ENCODE peak calls at places on chromosomes 11 and 22, in ten cellular contexts. B, R, X, P, K, N, A, D, J and S are unnamed samples.

GRCh38 chr11:79116600-79116999 is 324.2 kb downstream of the TENM4 start:
- DNase-seq in B (no peak), R (no peak), X (no peak), P (no peak), K (no peak), N (no peak), A (no peak), D (no peak), J (no peak), S (no peak)

GRCh38 chr22:29715240-29715639 is 4.6 kb upstream of the CABP7 start:
- DNase-seq in B (no peak), R (no peak), X (no peak), P (no peak), K (no peak), N (no peak), A (no peak), D (no peak), J (no peak), S (no peak)

GRCh38 chr11:120089036-120090001 is 48.6 kb downstream of the TRIM29 start:
- DNase-seq in B (no peak), R (peak; percentile 63), X (no peak), P (no peak), K (peak; percentile 17), N (no peak), A (no peak), D (no peak), J (no peak), S (no peak)

GRCh38 chr11:118636569-118637290 is 29.3 kb downstream of the PHLDB1 start:
- DNase-seq in B (no peak), R (no peak), X (no peak), P (no peak), K (no peak), N (no peak), A (no peak), D (no peak), J (no peak), S (no peak)

GRCh38 chr11:2816941-2817421 is 68.6 kb downstream of the CDKN1C start:
- DNase-seq in B (no peak), R (no peak), X (peak; percentile 30), P (peak; percentile 82), K (peak; percentile 61), N (peak; percentile 85), A (no peak), D (no peak), J (no peak), S (no peak)

GRCh38 chr11:128624269-128625170 is 37.2 kb upstream of the ETS1 start:
- DNase-seq in B (no peak), R (no peak), X (peak; percentile 61), P (no peak), K (no peak), N (no peak), A (peak; percentile 69), D (no peak), J (peak; percentile 57), S (no peak)

GRCh38 chr11:92224394-92225205 is at the start of gene FAT3:
- DNase-seq in B (peak; percentile 71), R (no peak), X (peak; percentile 39), P (peak; percentile 68), K (peak; percentile 63), N (peak; percentile 70), A (no peak), D (no peak), J (no peak), S (no peak)

GRCh38 chr22:47605441-47605840 is 843.0 kb downstream of the TBC1D22A start:
- DNase-seq in B (no peak), R (no peak), X (no peak), P (peak; percentile 39), K (peak; percentile 29), N (no peak), A (no peak), D (no peak), J (no peak), S (no peak)

GRCh38 chr11:82771781-82772180 is 38.1 kb upstream of the FAM181B start:
- DNase-seq in B (no peak), R (no peak), X (no peak), P (no peak), K (no peak), N (no peak), A (no peak), D (peak; percentile 92), J (no peak), S (no peak)

GRCh38 chr11:82775218-82775617 is 41.6 kb upstream of the FAM181B start:
- DNase-seq in B (no peak), R (no peak), X (no peak), P (no peak), K (no peak), N (no peak), A (no peak), D (no peak), J (no peak), S (no peak)

GRCh38 chr11:82776377-82776776 is 42.7 kb upstream of the FAM181B start:
- DNase-seq in B (no peak), R (no peak), X (no peak), P (no peak), K (no peak), N (no peak), A (no peak), D (peak; percentile 20), J (no peak), S (no peak)

DNA sequence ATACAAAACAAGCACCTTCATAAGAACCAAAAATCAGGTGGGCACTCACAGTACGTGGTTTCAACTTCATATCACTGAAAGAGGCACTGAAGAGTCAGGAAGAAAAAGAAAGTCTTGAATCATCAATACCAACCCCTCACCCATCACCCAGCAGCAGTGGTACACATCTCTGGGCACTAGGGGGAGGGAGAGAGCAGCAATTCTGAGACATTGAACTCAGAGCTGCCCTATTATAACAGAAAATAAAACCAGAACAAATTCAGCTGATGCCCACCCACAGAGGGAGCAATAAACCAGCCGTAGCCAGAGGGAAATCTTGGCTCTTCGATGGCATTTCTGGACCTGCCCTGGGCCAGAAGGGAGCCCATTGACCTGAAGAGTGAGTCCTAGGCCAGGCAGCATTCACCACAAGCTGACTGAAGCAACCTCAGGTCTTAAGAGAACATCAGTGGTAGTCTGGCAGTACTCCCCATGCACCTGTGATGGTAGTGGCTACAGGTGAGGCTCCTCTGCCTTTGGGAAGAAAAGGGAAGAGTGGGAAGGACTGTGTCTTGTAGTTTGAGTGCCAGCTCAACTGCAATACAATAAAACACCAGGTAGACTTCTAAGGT is 42.2 kb upstream of the FAM181B start:
- DNase-seq in B (no peak), R (no peak), X (no peak), P (no peak), K (no peak), N (peak; percentile 38), A (no peak), D (peak; percentile 13), J (no peak), S (peak; percentile 53)
- H3K27ac ChIP-seq in B (no peak overlapping the region), R (no peak overlapping the region), X (no peak overlapping the region), P (no peak overlapping the region), K (no peak overlapping the region), N (no peak overlapping the region), A (no peak overlapping the region), D (no peak overlapping the region), J (no peak overlapping the region), S (no peak overlapping the region)

GRCh38 chr11:60916669-60917206 is 2.8 kb downstream of the TMEM109 start:
- DNase-seq in B (peak; percentile 19), R (no peak), X (no peak), P (peak; percentile 32), K (no peak), N (no peak), A (no peak), D (no peak), J (no peak), S (no peak)

GRCh38 chr11:60915250-60915914 is 1.4 kb downstream of the TMEM109 start:
- DNase-seq in B (peak; percentile 77), R (peak; percentile 69), X (peak; percentile 76), P (peak; percentile 75), K (peak; percentile 84), N (peak; percentile 62), A (peak; percentile 64), D (peak; percentile 33), J (peak; percentile 63), S (peak; percentile 66)

GRCh38 chr11:60913793-60914619 is at the start of gene TMEM109:
- DNase-seq in B (peak; percentile 93), R (peak; percentile 94), X (peak; percentile 92), P (peak; percentile 94), K (peak; percentile 94), N (peak; percentile 90), A (peak; percentile 92), D (peak; percentile 80), J (peak; percentile 82), S (peak; percentile 90)

GRCh38 chr11:60912851-60913550 is 957 bp upstream of the TMEM109 start:
- DNase-seq in B (peak; percentile 56), R (no peak), X (no peak), P (peak; percentile 63), K (no peak), N (no peak), A (no peak), D (no peak), J (no peak), S (no peak)

GRCh38 chr11:60914620-60915249 is 777 bp downstream of the TMEM109 start:
- DNase-seq in B (no peak), R (no peak), X (no peak), P (peak; percentile 71), K (peak; percentile 75), N (peak; percentile 31), A (peak; percentile 49), D (peak; percentile 17), J (no peak), S (peak; percentile 38)
- H3K27ac ChIP-seq in B (peak overlapping the region; percentile 91), R (peak overlapping the region; percentile 81), X (peak overlapping the region; percentile 94), P (peak overlapping the region; percentile 93), K (peak overlapping the region; percentile 96), N (peak overlapping the region; percentile 88), A (peak overlapping the region; percentile 96), D (peak overlapping the region; percentile 88), J (peak overlapping the region; percentile 77), S (peak overlapping the region; percentile 18)

GRCh38 chr11:64150051-64150450 is 15.9 kb downstream of the MACROD1 start:
- DNase-seq in B (no peak), R (no peak), X (no peak), P (no peak), K (no peak), N (no peak), A (no peak), D (no peak), J (no peak), S (no peak)

GRCh38 chr11:64148917-64149617 is 16.8 kb downstream of the MACROD1 start:
- DNase-seq in B (no peak), R (no peak), X (no peak), P (no peak), K (no peak), N (no peak), A (no peak), D (no peak), J (no peak), S (no peak)

GRCh38 chr11:64152841-64153691 is 12.8 kb downstream of the MACROD1 start:
- DNase-seq in B (peak; percentile 72), R (peak; percentile 67), X (peak; percentile 81), P (peak; percentile 81), K (peak; percentile 84), N (peak; percentile 22), A (peak; percentile 69), D (no peak), J (peak; percentile 65), S (peak; percentile 78)

GRCh38 chr11:64150481-64151239 is 15.3 kb downstream of the MACROD1 start:
- DNase-seq in B (no peak), R (peak; percentile 82), X (no peak), P (no peak), K (no peak), N (no peak), A (no peak), D (no peak), J (no peak), S (peak; percentile 75)

DNA sequence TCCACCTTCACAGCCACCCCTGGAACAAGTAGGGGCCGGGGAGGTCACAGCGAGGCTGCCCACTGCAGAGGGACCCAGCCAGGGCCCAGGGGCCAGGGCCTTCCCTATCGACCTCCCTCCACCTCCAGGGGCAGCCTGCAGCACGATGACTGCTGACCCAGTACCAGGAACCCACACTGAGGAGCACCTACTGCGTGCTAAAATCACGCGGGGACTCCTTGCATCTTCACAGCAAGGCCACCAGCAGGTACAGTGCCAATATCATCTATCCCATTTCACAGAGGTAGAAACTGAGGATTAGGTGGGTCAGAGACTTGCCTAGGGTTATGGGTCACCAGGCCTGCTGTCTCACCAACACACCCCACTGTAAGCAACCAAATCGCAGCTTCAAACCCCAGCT is 14.6 kb downstream of the MACROD1 start:
- DNase-seq in B (no peak), R (no peak), X (no peak), P (no peak), K (no peak), N (no peak), A (no peak), D (no peak), J (no peak), S (no peak)
- H3K27ac ChIP-seq in B (no peak overlapping the region), R (peak overlapping the region; percentile 82), X (no peak overlapping the region), P (no peak overlapping the region), K (no peak overlapping the region), N (no peak overlapping the region), A (no peak overlapping the region), D (no peak overlapping the region), J (no peak overlapping the region), S (no peak overlapping the region)

DNA sequence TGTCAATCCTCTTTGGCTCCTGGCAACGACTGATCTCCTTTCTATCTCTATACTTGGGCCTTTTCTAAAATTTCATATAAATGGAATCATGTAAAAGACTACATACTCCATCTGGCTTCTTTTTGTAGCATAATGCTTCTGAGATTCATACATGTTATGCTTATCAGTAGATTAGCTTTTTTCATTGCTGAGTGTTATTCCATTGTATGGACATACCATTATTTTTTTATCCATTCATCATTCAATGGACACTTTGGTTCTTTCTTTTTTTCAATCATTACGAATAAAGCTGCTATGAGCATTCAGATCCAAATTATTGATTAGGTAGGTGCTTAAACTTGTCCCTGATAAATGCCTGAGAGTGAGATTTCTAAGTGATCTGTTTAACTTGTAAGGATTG is 11.7 kb upstream of the ARL14EP start:
- DNase-seq in B (no peak), R (no peak), X (no peak), P (no peak), K (no peak), N (no peak), A (no peak), D (no peak), J (no peak), S (no peak)
- H3K27ac ChIP-seq in B (no peak overlapping the region), R (no peak overlapping the region), X (no peak overlapping the region), P (no peak overlapping the region), K (no peak overlapping the region), N (no peak overlapping the region), A (no peak overlapping the region), D (no peak overlapping the region), J (no peak overlapping the region), S (no peak overlapping the region)